ENCODE peak calls at places on chromosomes 2 and 18, in six cellular contexts. D is effector memory CD4-positive, alpha-beta T cell; C is bronchial epithelial cell; K is heart right ventricle; N is prostate gland; H is epithelial cell of esophagus. U is an unnamed sample.

GRCh38 chr2:49490710-49491109 is 336.4 kb upstream of the FSHR start:
- DNase-seq in N (peak), D (no peak), C (peak), H (peak), K (no peak), U (no peak)

GRCh38 chr2:125588780-125589179 is 1067.2 kb upstream of the GYPC start:
- DNase-seq in K (no peak), C (no peak), H (no peak), D (no peak), N (no peak), U (no peak)

GRCh38 chr2:234014462-234014861 is 36.0 kb upstream of the SPP2 start:
- DNase-seq in N (no peak), D (no peak), H (no peak), C (no peak), K (no peak), U (no peak)

GRCh38 chr18:35835838-35836237 is 136.6 kb upstream of the RMP24 start:
- DNase-seq in N (no peak), H (no peak), D (no peak), C (no peak), K (no peak), U (no peak)

GRCh38 chr2:55078956-55079355 is 28.7 kb upstream of the RTN4 start:
- DNase-seq in H (no peak), C (no peak), D (no peak), N (no peak), K (no peak), U (no peak)

GRCh38 chr2:128788636-128789220 is 470.1 kb upstream of the HS6ST1 start:
- DNase-seq in D (no peak), K (no peak), H (no peak), N (no peak), C (no peak), U (no peak)

GRCh38 chr2:655626-656025 is 21.6 kb downstream of the TMEM18 start:
- DNase-seq in H (no peak), K (no peak), C (no peak), D (no peak), N (no peak), U (no peak)

GRCh38 chr2:98063289-98063688 is 23.7 kb upstream of the VWA3B start:
- DNase-seq in N (no peak), D (no peak), H (no peak), C (no peak), K (no peak), U (no peak)

GRCh38 chr2:165953306-165953654 is 296 bp downstream of the TTC21B start:
- DNase-seq in D (no peak), H (peak), C (peak), K (no peak), N (peak), U (no peak)

GRCh38 chr2:172516299-172516698 is 39.6 kb upstream of the PDK1 start:
- DNase-seq in K (no peak), H (peak), D (no peak), C (peak), N (no peak), U (no peak)

GRCh38 chr2:61282104-61282590 is 120.2 kb downstream of the C2orf74 start:
- DNase-seq in K (no peak), H (no peak), N (peak), C (no peak), D (no peak), U (no peak)

GRCh38 chr2:66651295-66651694 is 216.4 kb downstream of the MEIS1 start:
- DNase-seq in C (no peak), H (no peak), K (no peak), N (no peak), D (no peak), U (no peak)

GRCh38 chr2:28155627-28156026 is 237.0 kb upstream of the FOSL2 start:
- DNase-seq in N (no peak), D (no peak), C (no peak), K (no peak), H (peak), U (no peak)

GRCh38 chr2:217800433-217801114 is 202.2 kb downstream of the TNS1 start:
- DNase-seq in N (no peak), K (no peak), C (no peak), H (no peak), D (no peak), U (no peak)

DNA sequence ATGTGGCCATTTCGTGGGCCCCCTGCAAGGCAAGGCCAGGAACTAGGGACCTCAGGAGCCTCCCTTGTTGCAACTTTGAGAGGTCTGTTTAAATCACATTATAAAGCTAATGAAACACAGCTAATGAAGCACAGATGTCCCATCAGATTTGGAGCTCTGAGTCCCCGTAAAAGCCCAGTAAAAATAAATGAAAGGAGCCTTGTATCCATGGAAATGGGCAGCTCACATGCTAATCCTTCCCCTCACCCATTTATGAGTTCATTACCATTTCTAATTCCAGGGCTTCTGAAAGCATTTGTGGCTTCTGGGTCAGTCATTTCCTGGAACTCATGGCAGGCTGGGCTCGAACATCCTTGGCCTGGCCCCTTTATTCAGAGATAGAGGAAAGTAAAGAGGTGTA is 274.8 kb downstream of the SS18 start:
- DNase-seq in K (no peak), D (no peak), H (no peak), C (no peak), N (no peak), U (no peak)
- H3K4me3 ChIP-seq in K (no peak), D (no peak), H (no peak), C (no peak), N (no peak), U (no peak)

DNA sequence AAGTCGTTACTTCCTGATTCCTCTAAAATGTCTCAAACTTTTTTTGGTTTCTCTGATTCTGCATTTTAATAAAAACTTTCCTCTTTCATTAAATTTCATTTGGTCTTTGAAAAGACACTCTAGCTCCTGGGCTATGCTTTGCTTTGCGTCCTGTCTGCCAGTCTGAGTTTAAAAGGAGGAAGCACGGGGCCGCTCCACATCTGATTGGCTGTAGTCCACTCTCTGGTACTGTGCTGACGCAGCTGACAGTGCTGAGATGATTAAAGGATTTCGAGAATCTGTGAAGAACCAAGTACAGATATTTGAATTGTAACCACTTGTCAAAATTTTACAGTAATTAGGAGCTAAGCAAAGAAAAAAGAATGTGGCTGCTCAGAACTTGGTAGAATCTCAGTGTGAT is 199.6 kb upstream of the HNMT start:
- DNase-seq in N (no peak), K (no peak), C (no peak), D (no peak), H (peak), U (no peak)
- H3K4me3 ChIP-seq in N (no peak), K (no peak), C (no peak), D (no peak), H (no peak), U (no peak)

GRCh38 chr2:24080721-24081120 is 3.9 kb downstream of the TP53I3 start:
- DNase-seq in C (no peak), H (no peak), D (no peak), K (no peak), N (no peak), U (no peak)

GRCh38 chr2:24086241-24086640 is 1.6 kb upstream of the TP53I3 start:
- DNase-seq in K (no peak), C (no peak), H (no peak), N (no peak), D (no peak), U (no peak)

GRCh38 chr2:24083567-24084385 is 858 bp downstream of the TP53I3 start:
- DNase-seq in K (no peak), N (peak), C (peak), D (no peak), H (peak), U (peak)

GRCh38 chr2:24084386-24085375 is at the start of gene TP53I3:
- DNase-seq in K (peak), N (peak), C (peak), D (peak), H (peak), U (peak)

GRCh38 chr2:24082787-24083566 is 1.7 kb downstream of the TP53I3 start:
- DNase-seq in K (no peak), H (no peak), C (no peak), D (no peak), N (no peak), U (no peak)
- H3K4me3 ChIP-seq in K (peak), H (peak), C (peak), D (no peak), N (peak), U (no peak)

GRCh38 chr18:7940379-7940778 is 373.3 kb downstream of the PTPRM start:
- DNase-seq in C (no peak), K (no peak), D (no peak), N (no peak), H (no peak), U (no peak)
- H3K4me3 ChIP-seq in C (no peak), K (no peak), D (no peak), N (no peak), H (no peak), U (no peak)

GRCh38 chr2:229044581-229044980 is 226.5 kb downstream of the PID1 start:
- DNase-seq in C (peak), K (no peak), N (no peak), D (no peak), H (no peak), U (no peak)
- H3K4me3 ChIP-seq in C (no peak), K (no peak), N (no peak), D (no peak), H (no peak), U (no peak)

GRCh38 chr2:113164930-113165585 is 8.7 kb upstream of the PSD4 start:
- DNase-seq in N (peak), C (no peak), D (no peak), K (no peak), H (no peak), U (peak)

GRCh38 chr2:113169002-113169530 is 4.7 kb upstream of the PSD4 start:
- DNase-seq in H (no peak), C (no peak), D (no peak), N (no peak), K (no peak), U (no peak)

GRCh38 chr2:113167962-113168340 is 5.8 kb upstream of the PSD4 start:
- DNase-seq in H (no peak), N (no peak), C (no peak), K (no peak), D (no peak), U (no peak)

GRCh38 chr2:113166187-113166645 is 7.6 kb upstream of the PSD4 start:
- DNase-seq in K (no peak), N (no peak), C (no peak), H (no peak), D (no peak), U (peak)

DNA sequence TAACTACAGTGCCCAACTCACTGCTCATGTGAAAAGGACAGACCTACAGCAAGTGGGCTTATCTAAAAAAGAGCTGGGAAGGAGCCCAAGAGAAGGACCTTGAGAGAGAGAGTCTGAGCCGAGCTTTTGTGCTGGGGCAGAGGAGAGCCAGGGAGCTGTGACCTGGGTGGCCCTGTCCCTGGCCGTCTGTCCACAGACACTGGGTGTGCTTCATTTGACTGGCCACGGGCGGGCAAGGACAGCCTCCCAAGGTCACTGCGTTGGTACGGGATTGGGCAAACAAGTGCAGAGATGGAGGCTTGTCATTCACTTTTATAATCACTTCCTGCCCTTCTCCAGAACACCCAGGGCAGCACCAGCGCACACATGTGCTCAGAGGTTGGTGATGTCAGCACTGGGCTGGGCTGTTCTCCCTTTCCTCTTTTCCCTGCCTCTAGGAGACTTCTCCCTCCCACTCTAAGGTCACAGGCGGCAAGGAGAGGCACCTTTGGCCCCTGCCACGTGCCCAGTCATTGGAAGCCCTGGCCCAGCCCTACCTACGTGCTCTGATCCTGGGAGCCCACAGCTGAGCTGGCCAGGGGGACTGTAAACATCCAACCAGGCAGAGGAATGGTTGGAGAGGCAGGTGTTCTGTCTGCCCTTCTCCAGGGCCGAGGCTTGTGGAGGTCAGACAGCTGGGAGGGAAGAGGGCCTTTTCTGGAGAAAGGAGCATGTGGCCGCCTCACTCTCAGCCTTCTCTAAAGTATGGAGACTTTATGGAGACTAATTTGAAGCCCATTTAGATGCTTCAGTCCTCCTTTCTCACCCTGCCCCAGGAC is 6.4 kb upstream of the PSD4 start:
- DNase-seq in C (no peak), N (no peak), H (peak), K (no peak), D (no peak), U (peak)
- H3K4me3 ChIP-seq in C (no peak), N (no peak), H (no peak), K (no peak), D (peak), U (no peak)

GRCh38 chr2:69452687-69453086 is 15.5 kb upstream of the NFU1 start:
- DNase-seq in K (no peak), N (no peak), H (peak), C (no peak), D (no peak), U (no peak)
- H3K4me3 ChIP-seq in K (no peak), N (no peak), H (no peak), C (no peak), D (no peak), U (no peak)

GRCh38 chr18:58221060-58221725 is 177.2 kb downstream of the NEDD4L start:
- DNase-seq in H (peak), D (no peak), K (no peak), N (peak), C (peak), U (peak)
- H3K4me3 ChIP-seq in H (peak), D (no peak), K (no peak), N (peak), C (peak), U (no peak)